ENCODE peak calls at places on chromosomes 4 and X, in four cellular contexts. One of them, this sample, is unnamed.

GRCh38 chr4:10299601-10300000 is 157.6 kb downstream of the ZNF518B start:
- DNase-seq in foreskin fibroblast: no peak
- DNase-seq in uterus: no peak
- DNase-seq in astrocyte: no peak
- DNase-seq in this sample: no peak

GRCh38 chr4:71765349-71765748 is 18.5 kb downstream of the GC start:
- DNase-seq in foreskin fibroblast: no peak
- DNase-seq in uterus: no peak
- DNase-seq in astrocyte: peak
- DNase-seq in this sample: no peak

GRCh38 chrX:78330540-78330939 is 3.1 kb upstream of the CYSLTR1 start:
- DNase-seq in foreskin fibroblast: no peak
- DNase-seq in uterus: no peak
- DNase-seq in astrocyte: no peak
- DNase-seq in this sample: no peak

GRCh38 chrX:21493226-21493850 is 119.1 kb downstream of the CNKSR2 start:
- DNase-seq in foreskin fibroblast: peak
- DNase-seq in uterus: no peak
- DNase-seq in astrocyte: peak
- DNase-seq in this sample: no peak

GRCh38 chr4:10098770-10099139 is 17.8 kb downstream of the WDR1 start:
- DNase-seq in foreskin fibroblast: no peak
- DNase-seq in uterus: no peak
- DNase-seq in astrocyte: peak
- DNase-seq in this sample: peak

GRCh38 chr4:87442889-87443288 is 20.5 kb downstream of the NUDT9 start:
- DNase-seq in foreskin fibroblast: no peak
- DNase-seq in uterus: no peak
- DNase-seq in astrocyte: no peak
- DNase-seq in this sample: no peak

GRCh38 chr4:121183359-121183758 is 19.2 kb upstream of the TNIP3 start:
- DNase-seq in foreskin fibroblast: no peak
- DNase-seq in uterus: no peak
- DNase-seq in astrocyte: no peak
- DNase-seq in this sample: no peak

GRCh38 chrX:136954930-136955329 is 74.4 kb upstream of the RBMX start:
- DNase-seq in foreskin fibroblast: peak
- DNase-seq in uterus: no peak
- DNase-seq in astrocyte: peak
- DNase-seq in this sample: no peak

GRCh38 chr4:140870427-140870826 is 114.2 kb upstream of the TBC1D9 start:
- DNase-seq in foreskin fibroblast: no peak
- DNase-seq in uterus: no peak
- DNase-seq in astrocyte: no peak
- DNase-seq in this sample: no peak

GRCh38 chr4:102246416-102246815 is 98.9 kb downstream of the SLC39A8 start:
- DNase-seq in foreskin fibroblast: no peak
- DNase-seq in uterus: no peak
- DNase-seq in astrocyte: no peak
- DNase-seq in this sample: no peak

GRCh38 chr4:54066718-54067129 is 2.3 kb upstream of the CHIC2 start:
- DNase-seq in foreskin fibroblast: no peak
- DNase-seq in uterus: no peak
- DNase-seq in astrocyte: no peak
- DNase-seq in this sample: no peak

GRCh38 chr4:159070742-159071141 is 32.1 kb upstream of the RAPGEF2 start:
- DNase-seq in foreskin fibroblast: peak
- DNase-seq in uterus: no peak
- DNase-seq in astrocyte: peak
- DNase-seq in this sample: no peak

GRCh38 chrX:135328421-135329005 is 19.2 kb downstream of the ETDC start:
- DNase-seq in foreskin fibroblast: peak
- DNase-seq in uterus: no peak
- DNase-seq in astrocyte: peak
- DNase-seq in this sample: no peak

GRCh38 chr4:98754736-98755135 is 96.3 kb upstream of the TSPAN5 start:
- DNase-seq in foreskin fibroblast: no peak
- DNase-seq in uterus: no peak
- DNase-seq in astrocyte: no peak
- DNase-seq in this sample: no peak

GRCh38 chrX:151384807-151385206 is 12.2 kb upstream of the VMA21 start:
- DNase-seq in foreskin fibroblast: no peak
- DNase-seq in uterus: no peak
- DNase-seq in astrocyte: no peak
- DNase-seq in this sample: no peak

GRCh38 chrX:139204576-139204902 is 326.0 kb upstream of the F9 start:
- DNase-seq in foreskin fibroblast: no peak
- DNase-seq in uterus: no peak
- DNase-seq in astrocyte: no peak
- DNase-seq in this sample: no peak

GRCh38 chrX:154605566-154605965 is 13.5 kb downstream of the CTAG1B start:
- DNase-seq in foreskin fibroblast: no peak
- DNase-seq in uterus: no peak
- DNase-seq in astrocyte: no peak
- DNase-seq in this sample: no peak

GRCh38 chr4:7295917-7296660 is 103.8 kb downstream of the SORCS2 start:
- DNase-seq in foreskin fibroblast: peak
- DNase-seq in uterus: peak
- DNase-seq in astrocyte: no peak
- DNase-seq in this sample: no peak

GRCh38 chr4:6222761-6223292 is 22.5 kb upstream of the JAKMIP1 start:
- DNase-seq in foreskin fibroblast: no peak
- DNase-seq in uterus: no peak
- DNase-seq in astrocyte: no peak
- DNase-seq in this sample: no peak

GRCh38 chr4:8709729-8710360 is 117.3 kb downstream of the CPZ start:
- DNase-seq in foreskin fibroblast: no peak
- DNase-seq in uterus: peak
- DNase-seq in astrocyte: no peak
- DNase-seq in this sample: no peak

GRCh38 chrX:118983513-118983912 is 9.1 kb downstream of the LONRF3 start:
- DNase-seq in foreskin fibroblast: no peak
- DNase-seq in uterus: no peak
- DNase-seq in astrocyte: no peak
- DNase-seq in this sample: no peak

GRCh38 chr4:108926058-108926457 is 163.2 kb upstream of the ETNPPL start:
- DNase-seq in foreskin fibroblast: peak
- DNase-seq in uterus: no peak
- DNase-seq in astrocyte: no peak
- DNase-seq in this sample: no peak

GRCh38 chr4:173334085-173334890 is at the start of gene HMGB2:
- DNase-seq in foreskin fibroblast: peak
- DNase-seq in uterus: peak
- DNase-seq in astrocyte: peak
- DNase-seq in this sample: peak

GRCh38 chrX:3407785-3408184 is 61.3 kb upstream of the MXRA5 start:
- DNase-seq in foreskin fibroblast: no peak
- DNase-seq in uterus: no peak
- DNase-seq in astrocyte: no peak
- DNase-seq in this sample: no peak

GRCh38 chrX:149937881-149938426 is 337 bp downstream of the EOLA2 start:
- DNase-seq in foreskin fibroblast: no peak
- DNase-seq in uterus: peak
- DNase-seq in astrocyte: peak
- DNase-seq in this sample: no peak

GRCh38 chr4:56130609-56131150 is 181.9 kb downstream of the CEP135 start:
- DNase-seq in foreskin fibroblast: no peak
- DNase-seq in uterus: no peak
- DNase-seq in astrocyte: peak
- DNase-seq in this sample: no peak

GRCh38 chr4:145779319-145779801 is 99.4 kb downstream of the C4orf51 start:
- DNase-seq in foreskin fibroblast: no peak
- DNase-seq in uterus: no peak
- DNase-seq in astrocyte: peak
- DNase-seq in this sample: no peak

GRCh38 chr4:140238353-140239041 is 84.5 kb upstream of the MAML3 start:
- DNase-seq in foreskin fibroblast: peak
- DNase-seq in uterus: peak
- DNase-seq in astrocyte: peak
- DNase-seq in this sample: peak

GRCh38 chr4:168537556-168537955 is 40.7 kb downstream of the PALLD start:
- DNase-seq in foreskin fibroblast: no peak
- DNase-seq in uterus: no peak
- DNase-seq in astrocyte: peak
- DNase-seq in this sample: no peak

GRCh38 chr4:2046031-2046961 is 12.8 kb upstream of the NAT8L start:
- DNase-seq in foreskin fibroblast: no peak
- DNase-seq in uterus: no peak
- DNase-seq in astrocyte: no peak
- DNase-seq in this sample: peak

GRCh38 chr4:163915896-163916295 is 421.4 kb downstream of the TMA16 start:
- DNase-seq in foreskin fibroblast: no peak
- DNase-seq in uterus: no peak
- DNase-seq in astrocyte: no peak
- DNase-seq in this sample: no peak

GRCh38 chr4:163911891-163912290 is 417.4 kb downstream of the TMA16 start:
- DNase-seq in foreskin fibroblast: no peak
- DNase-seq in uterus: no peak
- DNase-seq in astrocyte: peak
- DNase-seq in this sample: no peak

DNA sequence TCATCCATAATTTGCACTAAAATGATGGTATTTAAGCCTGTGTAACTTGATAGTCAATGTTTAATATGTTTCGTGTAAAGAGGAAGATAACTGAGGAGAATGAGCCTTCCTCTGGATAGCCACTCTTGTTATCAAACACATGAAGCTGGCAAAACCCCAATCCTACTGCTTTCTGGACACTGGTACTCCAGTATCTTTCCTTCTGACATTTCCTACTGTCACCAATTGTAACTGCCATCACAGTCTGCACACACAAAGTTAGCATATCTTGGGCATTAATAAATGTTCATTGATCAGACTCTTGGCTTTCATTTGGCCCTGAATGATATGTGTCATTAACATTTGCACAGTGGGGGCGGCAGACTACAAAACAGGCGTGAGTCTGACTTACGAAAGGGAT is 419.1 kb downstream of the TMA16 start:
- DNase-seq in foreskin fibroblast: no peak
- DNase-seq in uterus: no peak
- DNase-seq in astrocyte: no peak
- DNase-seq in this sample: no peak
- H3K4me3 ChIP-seq in foreskin fibroblast: no peak
- H3K4me3 ChIP-seq in uterus: no peak
- H3K4me3 ChIP-seq in astrocyte: no peak
- H3K4me3 ChIP-seq in this sample: no peak

GRCh38 chrX:128717635-128718578 is 665.7 kb upstream of the ACTRT1 start:
- DNase-seq in foreskin fibroblast: no peak
- DNase-seq in uterus: no peak
- DNase-seq in astrocyte: no peak
- DNase-seq in this sample: no peak
- TF ChIP-seq CTCF in foreskin fibroblast: no peak
- TF ChIP-seq CTCF in uterus: no peak
- TF ChIP-seq CTCF in astrocyte: no peak
- TF ChIP-seq CTCF in this sample: no peak

GRCh38 chr4:76987153-76987562 is 37.6 kb downstream of the SEPTIN11 start:
- DNase-seq in foreskin fibroblast: peak
- DNase-seq in uterus: peak
- DNase-seq in astrocyte: peak
- DNase-seq in this sample: no peak

GRCh38 chr4:76989391-76990061 is 40.0 kb downstream of the SEPTIN11 start:
- DNase-seq in foreskin fibroblast: no peak
- DNase-seq in uterus: no peak
- DNase-seq in astrocyte: no peak
- DNase-seq in this sample: no peak

GRCh38 chr4:76984788-76985211 is 35.2 kb downstream of the SEPTIN11 start:
- DNase-seq in foreskin fibroblast: peak
- DNase-seq in uterus: peak
- DNase-seq in astrocyte: peak
- DNase-seq in this sample: no peak

GRCh38 chr4:76990288-76991080 is 40.9 kb downstream of the SEPTIN11 start:
- DNase-seq in foreskin fibroblast: peak
- DNase-seq in uterus: no peak
- DNase-seq in astrocyte: peak
- DNase-seq in this sample: no peak

GRCh38 chr4:76987685-76988084 is 38.1 kb downstream of the SEPTIN11 start:
- DNase-seq in foreskin fibroblast: no peak
- DNase-seq in uterus: no peak
- DNase-seq in astrocyte: no peak
- DNase-seq in this sample: no peak
- H3K4me3 ChIP-seq in foreskin fibroblast: peak
- H3K4me3 ChIP-seq in uterus: no peak
- H3K4me3 ChIP-seq in astrocyte: peak
- H3K4me3 ChIP-seq in this sample: no peak

DNA sequence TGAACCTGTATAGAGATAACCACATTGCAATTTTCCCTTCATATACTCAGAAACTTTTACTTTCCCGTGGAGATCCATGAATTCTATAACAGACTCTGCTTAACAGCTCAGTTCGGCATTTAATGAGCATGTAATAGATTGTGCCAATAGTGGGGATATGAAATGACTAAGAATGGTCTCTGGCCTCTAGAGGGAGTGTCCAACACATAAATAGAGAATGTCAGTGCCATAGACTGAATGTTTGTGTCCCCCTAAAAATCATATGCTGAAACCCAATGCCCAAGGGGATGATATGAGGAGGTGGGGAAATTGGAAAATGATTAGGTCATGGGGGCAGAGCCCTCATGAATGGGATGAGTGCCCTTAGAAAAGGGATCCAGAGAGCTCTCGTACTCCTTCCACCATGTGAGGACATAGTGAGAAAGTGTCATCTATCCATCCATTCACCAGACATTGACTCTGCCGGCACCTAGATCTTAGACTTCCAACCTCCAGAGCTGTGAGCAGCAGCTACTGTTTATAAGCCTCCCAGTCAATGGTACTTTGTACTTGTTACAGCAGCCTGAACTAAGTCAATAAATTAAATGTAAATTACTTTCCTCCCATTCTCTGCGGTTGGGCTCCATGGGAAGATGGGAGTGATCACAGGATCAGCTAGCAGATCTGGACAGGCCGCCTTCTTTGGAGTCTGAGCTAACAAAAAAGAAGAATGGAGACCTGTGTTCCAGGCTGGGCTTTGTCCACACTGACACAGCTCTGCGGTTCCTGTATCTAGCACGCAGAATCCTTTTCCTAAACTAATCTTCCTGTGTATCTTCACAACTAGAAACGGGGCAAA is 28.1 kb upstream of the HPSE start:
- DNase-seq in foreskin fibroblast: peak
- DNase-seq in uterus: no peak
- DNase-seq in astrocyte: peak
- DNase-seq in this sample: no peak
- TF ChIP-seq CTCF in foreskin fibroblast: peak
- TF ChIP-seq CTCF in uterus: peak
- TF ChIP-seq CTCF in astrocyte: peak
- TF ChIP-seq CTCF in this sample: no peak

This sample was measured in left lung.